ENCODE peak calls at places on chromosomes 2 and 18, in eight cellular contexts. Z, W, G, V, A, H, E and S are unnamed samples.
A peak's percentile ranks its signal among the peaks of the same experiment; 100 is the strongest.

GRCh38 chr18:49546719-49547273 is 15.1 kb upstream of the LIPG start:
- DNase-seq in A (no peak), G (no peak), Z (no peak), V (no peak), E (peak; percentile 11), H (no peak), W (no peak), S (no peak)

GRCh38 chr2:16012029-16012596 is 71.8 kb downstream of the MYCN start:
- DNase-seq in W (no peak), H (no peak), V (no peak), E (no peak), G (no peak), A (no peak), Z (no peak), S (no peak)

GRCh38 chr2:23505984-23506380 is 121.0 kb downstream of the KLHL29 start:
- DNase-seq in W (no peak), H (no peak), Z (no peak), V (no peak), G (no peak), E (no peak), A (no peak), S (no peak)

GRCh38 chr2:151337643-151338042 is 19.7 kb upstream of the TNFAIP6 start:
- DNase-seq in Z (no peak), A (no peak), V (no peak), E (no peak), W (no peak), H (no peak), G (no peak), S (no peak)

GRCh38 chr18:63511285-63511684 is 30.9 kb upstream of the SERPINB12 start:
- DNase-seq in E (peak; percentile 34), W (peak; percentile 39), G (no peak), Z (no peak), V (no peak), A (peak; percentile 22), H (no peak), S (no peak)

GRCh38 chr2:2896011-2896410 is 481.6 kb downstream of the EIPR1 start:
- DNase-seq in A (no peak), V (no peak), H (no peak), G (no peak), Z (no peak), W (no peak), E (no peak), S (no peak)

GRCh38 chr2:32342811-32343210 is 14.0 kb upstream of the BIRC6 start:
- DNase-seq in V (no peak), A (no peak), G (no peak), W (no peak), H (no peak), E (peak; percentile 33), Z (no peak), S (no peak)

GRCh38 chr2:126787278-126787677 is 111.4 kb upstream of the TEX51 start:
- DNase-seq in W (no peak), A (no peak), V (no peak), G (no peak), H (no peak), E (no peak), Z (no peak), S (no peak)

GRCh38 chr2:113174369-113174735 is 581 bp downstream of the PSD4 start:
- DNase-seq in G (no peak), E (no peak), Z (no peak), A (peak; percentile 44), V (no peak), W (no peak), H (no peak), S (no peak)

GRCh38 chr2:43941359-43941758 is 54.4 kb downstream of the LRPPRC start:
- DNase-seq in E (no peak), H (no peak), Z (no peak), V (no peak), W (no peak), G (no peak), A (no peak), S (no peak)

GRCh38 chr2:39466311-39466710 is 29.2 kb upstream of the MAP4K3 start:
- DNase-seq in E (no peak), A (no peak), W (no peak), Z (no peak), H (no peak), G (no peak), V (no peak), S (no peak)

GRCh38 chr18:59917422-59917821 is 17.6 kb downstream of the PMAIP1 start:
- DNase-seq in G (no peak), H (no peak), W (peak; percentile 12), A (no peak), V (no peak), Z (no peak), E (peak; percentile 76), S (no peak)

GRCh38 chr2:52238782-52239181 is 1206.8 kb upstream of the NRXN1 start:
- DNase-seq in V (no peak), W (no peak), E (no peak), G (no peak), H (no peak), Z (no peak), A (no peak), S (no peak)

GRCh38 chr2:14420851-14421250 is 211.7 kb upstream of the LRATD1 start:
- DNase-seq in H (no peak), W (no peak), V (peak; percentile 15), Z (no peak), A (peak; percentile 56), E (peak; percentile 49), G (no peak), S (no peak)

GRCh38 chr2:58634653-58635347 is 393.7 kb upstream of the FANCL start:
- DNase-seq in W (no peak), E (peak; percentile 25), A (no peak), V (no peak), G (no peak), Z (no peak), H (no peak), S (no peak)

GRCh38 chr2:66897181-66897580 is 462.3 kb downstream of the MEIS1 start:
- DNase-seq in V (no peak), A (no peak), E (peak; percentile 87), G (no peak), H (no peak), Z (no peak), W (no peak), S (no peak)

GRCh38 chr2:120549841-120550240 is 185.8 kb upstream of the GLI2 start:
- DNase-seq in A (no peak), H (no peak), G (peak; percentile 37), W (peak; percentile 81), Z (no peak), V (no peak), E (no peak), S (no peak)

GRCh38 chr2:105454801-105455485 is 56.1 kb upstream of the FHL2 start:
- DNase-seq in W (peak; percentile 30), E (peak; percentile 90), V (no peak), A (peak; percentile 33), Z (no peak), H (peak; percentile 68), G (no peak), S (no peak)

GRCh38 chr18:70463085-70463484 is 174.2 kb downstream of the SOCS6 start:
- DNase-seq in V (no peak), G (no peak), E (no peak), H (no peak), Z (no peak), A (no peak), W (no peak), S (no peak)

GRCh38 chr2:207796585-207797350 is 27.1 kb upstream of the FZD5 start:
- DNase-seq in V (no peak), A (no peak), G (peak; percentile 95), E (peak; percentile 35), Z (no peak), H (no peak), W (peak; percentile 94), S (no peak)

GRCh38 chr2:29134933-29135332 is 19.7 kb downstream of the CLIP4 start:
- DNase-seq in E (no peak), A (no peak), W (no peak), V (no peak), G (no peak), Z (no peak), H (no peak), S (no peak)

GRCh38 chr2:44086639-44087036 is 82.0 kb upstream of the PPM1B start:
- DNase-seq in V (no peak), Z (no peak), G (no peak), W (no peak), A (no peak), E (no peak), H (no peak), S (no peak)

GRCh38 chr2:109128466-109129355 is at the start of gene SH3RF3:
- DNase-seq in V (peak; percentile 45), G (peak; percentile 19), Z (no peak), A (peak; percentile 39), W (peak; percentile 38), H (peak; percentile 58), E (peak; percentile 69), S (peak; percentile 68)

GRCh38 chr18:58398648-58399398 is 230.1 kb downstream of the ALPK2 start:
- DNase-seq in V (no peak), W (no peak), A (no peak), H (no peak), Z (no peak), G (no peak), E (no peak), S (no peak)

GRCh38 chr2:9803023-9803805 is 40.1 kb upstream of the TAF1B start:
- DNase-seq in V (no peak), A (no peak), Z (no peak), H (peak; percentile 94), W (no peak), E (peak; percentile 30), G (no peak), S (no peak)

GRCh38 chr18:23141022-23141999 is 6.0 kb downstream of the CABLES1 start:
- DNase-seq in V (no peak), E (no peak), A (no peak), H (peak; percentile 88), W (peak; percentile 81), G (peak; percentile 68), Z (no peak), S (peak; percentile 41)

GRCh38 chr2:159379181-159379580 is 92.7 kb upstream of the WDSUB1 start:
- DNase-seq in H (no peak), E (no peak), Z (no peak), A (peak; percentile 6), W (no peak), G (no peak), V (no peak), S (no peak)

GRCh38 chr2:12612646-12613045 is 104.1 kb upstream of the TRIB2 start:
- DNase-seq in G (no peak), Z (no peak), H (no peak), E (no peak), A (no peak), V (no peak), W (no peak), S (no peak)

GRCh38 chr2:207048421-207048820 is 109.1 kb downstream of the CPO start:
- DNase-seq in Z (no peak), E (peak; percentile 62), A (no peak), H (no peak), G (no peak), W (no peak), V (no peak), S (no peak)

GRCh38 chr18:57807336-57808117 is 4.4 kb upstream of the ATP8B1 start:
- DNase-seq in Z (no peak), E (peak; percentile 89), G (no peak), W (no peak), A (no peak), H (no peak), V (no peak), S (no peak)

GRCh38 chr2:12717988-12718661 is 1.4 kb downstream of the TRIB2 start:
- DNase-seq in W (peak; percentile 23), H (no peak), V (peak; percentile 43), E (peak; percentile 26), A (no peak), G (peak; percentile 62), Z (no peak), S (no peak)